ENCODE peak calls at places on chromosomes 16 and 17, in four cellular contexts. Q is bronchial epithelial cell, K is mesothelial cell of epicardium, S is cardiac fibroblast. H is an unnamed sample.

GRCh38 chr16:64751906-64752305 is 370.0 kb downstream of the CDH11 start:
- DNase-seq in Q (no peak), K (no peak), S (peak), H (no peak)

GRCh38 chr17:58330997-58331814 is 2.6 kb upstream of the TSPOAP1 start:
- DNase-seq in Q (no peak), K (no peak), S (no peak), H (no peak)

GRCh38 chr16:10298416-10298815 is 87.4 kb upstream of the ATF7IP2 start:
- DNase-seq in Q (no peak), K (no peak), S (no peak), H (no peak)

GRCh38 chr16:53756329-53756996 is 52.5 kb downstream of the FTO start:
- DNase-seq in Q (no peak), K (no peak), S (no peak), H (no peak)

GRCh38 chr16:17365211-17365541 is 105.6 kb downstream of the XYLT1 start:
- DNase-seq in Q (no peak), K (no peak), S (no peak), H (no peak)

GRCh38 chr16:28163699-28164584 is 47.8 kb downstream of the XPO6 start:
- DNase-seq in Q (peak), K (no peak), S (peak), H (no peak)

GRCh38 chr17:2071421-2072281 is 16.7 kb downstream of the HIC1 start:
- DNase-seq in Q (no peak), K (no peak), S (peak), H (no peak)

GRCh38 chr16:31177136-31177535 is 2.8 kb upstream of the FUS start:
- DNase-seq in Q (peak), K (no peak), S (peak), H (no peak)

GRCh38 chr17:17067277-17067676 is 25.0 kb downstream of the MPRIP start:
- DNase-seq in Q (no peak), K (no peak), S (peak), H (no peak)

GRCh38 chr16:80852261-80852872 is 48.0 kb upstream of the CDYL2 start:
- DNase-seq in Q (peak), K (no peak), S (peak), H (no peak)

GRCh38 chr16:88599092-88599733 is 29.0 kb downstream of the ZC3H18 start:
- DNase-seq in Q (no peak), K (no peak), S (no peak), H (peak)

GRCh38 chr17:21676281-21677111 is 15.8 kb upstream of the KCNJ18 start:
- DNase-seq in Q (no peak), K (no peak), S (no peak), H (no peak)

GRCh38 chr17:36500745-36501225 is 14.3 kb downstream of the ZNHIT3 start:
- DNase-seq in Q (no peak), K (no peak), S (no peak), H (no peak)

GRCh38 chr17:63437287-63438091 is 8.6 kb downstream of the CYB561 start:
- DNase-seq in Q (no peak), K (no peak), S (no peak), H (no peak)

GRCh38 chr17:3978421-3979275 is 14.4 kb upstream of the ATP2A3 start:
- DNase-seq in Q (peak), K (no peak), S (peak), H (no peak)

GRCh38 chr17:46771601-46772012 is 46.9 kb downstream of the WNT3 start:
- DNase-seq in Q (no peak), K (no peak), S (no peak), H (no peak)

GRCh38 chr16:67930191-67930590 is 1.5 kb downstream of the CTRL start:
- DNase-seq in Q (no peak), K (no peak), S (no peak), H (no peak)

GRCh38 chr17:7119314-7119713 is 4.7 kb upstream of the ASGR2 start:
- DNase-seq in Q (no peak), K (no peak), S (no peak), H (no peak)

GRCh38 chr17:77882040-77882439 is 76.5 kb upstream of the TNRC6C start:
- DNase-seq in Q (no peak), K (no peak), S (no peak), H (no peak)

GRCh38 chr17:27558842-27559505 is 72.0 kb upstream of the LGALS9 start:
- DNase-seq in Q (no peak), K (no peak), S (no peak), H (no peak)

GRCh38 chr16:27759301-27759871 is 209.4 kb downstream of the KATNIP start:
- DNase-seq in Q (peak), K (no peak), S (peak), H (no peak)

GRCh38 chr17:37844977-37845293 is 79.3 kb upstream of the TBC1D3K start:
- DNase-seq in Q (no peak), K (no peak), S (no peak), H (no peak)

GRCh38 chr17:1762906-1763829 is 1.3 kb downstream of the SERPINF1 start:
- DNase-seq in Q (no peak), K (peak), S (peak), H (no peak)

GRCh38 chr17:17416400-17417360 is 60.1 kb upstream of the MED9 start:
- DNase-seq in Q (peak), K (no peak), S (peak), H (peak)

GRCh38 chr16:85718682-85719081 is 29.9 kb upstream of the GINS2 start:
- DNase-seq in Q (peak), K (no peak), S (no peak), H (no peak)

GRCh38 chr17:82599674-82600661 is 48.3 kb downstream of the WDR45B start:
- DNase-seq in Q (no peak), K (no peak), S (no peak), H (no peak)

GRCh38 chr17:81432873-81433451 is 37.7 kb downstream of the BAHCC1 start:
- DNase-seq in Q (no peak), K (no peak), S (no peak), H (peak)

GRCh38 chr16:66608241-66609138 is 4.0 kb downstream of the CMTM3 start:
- DNase-seq in Q (peak), K (peak), S (peak), H (peak)

GRCh38 chr16:88705746-88706287 is 391 bp downstream of the RNF166 start:
- DNase-seq in Q (no peak), K (no peak), S (no peak), H (no peak)

GRCh38 chr16:11833951-11834695 is 17.2 kb downstream of the RSL1D1 start:
- DNase-seq in Q (peak), K (no peak), S (peak), H (no peak)

GRCh38 chr17:35969558-35970442 is 11.5 kb downstream of the CCL16 start:
- DNase-seq in Q (peak), K (peak), S (peak), H (peak)

GRCh38 chr16:81071816-81072215 is 5.2 kb downstream of the C16orf46 start:
- DNase-seq in Q (peak), K (no peak), S (peak), H (no peak)

GRCh38 chr16:58062821-58063220 is 37.3 kb downstream of the MMP15 start:
- DNase-seq in Q (no peak), K (no peak), S (no peak), H (no peak)

GRCh38 chr17:17120716-17121115 is 78.5 kb downstream of the MPRIP start:
- DNase-seq in Q (no peak), K (no peak), S (no peak), H (no peak)

GRCh38 chr17:58277107-58277506 is 3.6 kb downstream of the MPO start:
- DNase-seq in Q (peak), K (no peak), S (peak), H (no peak)

GRCh38 chr16:19885456-19886060 is 910 bp upstream of the GPRC5B start:
- DNase-seq in Q (no peak), K (no peak), S (no peak), H (peak)

GRCh38 chr16:85839681-85840240 is 40.3 kb downstream of the COX4I1 start:
- DNase-seq in Q (no peak), K (no peak), S (no peak), H (no peak)

GRCh38 chr16:72182976-72183375 is 11.0 kb upstream of the PMFBP1 start:
- DNase-seq in Q (no peak), K (no peak), S (no peak), H (no peak)

GRCh38 chr16:3188675-3188924 is 596 bp downstream of the OR1F1 start:
- DNase-seq in Q (no peak), K (no peak), S (no peak), H (no peak)